ENCODE peak calls at places on chromosomes 6 and 20, in five cellular contexts. O is tibial artery; J is RWPE2; C is kidney epithelial cell; Z is CD4-positive, alpha-beta T cell. P is an unnamed sample.

GRCh38 chr6:34099878-34100277 is 46.0 kb downstream of the GRM4 start:
- DNase-seq in O (no peak), J (no peak), C (no peak), Z (no peak), P (no peak)

GRCh38 chr6:97240222-97240621 is 42.8 kb downstream of the MMS22L start:
- DNase-seq in O (no peak), J (no peak), C (peak), Z (no peak), P (no peak)

GRCh38 chr6:158344534-158344933 is 32.3 kb downstream of the TULP4 start:
- DNase-seq in O (no peak), J (no peak), C (no peak), Z (no peak), P (no peak)

GRCh38 chr6:16759646-16760535 is 1.4 kb downstream of the ATXN1 start:
- DNase-seq in O (peak), J (peak), C (no peak), Z (peak), P (peak)

GRCh38 chr6:53651149-53651763 is 14.3 kb downstream of the KLHL31 start:
- DNase-seq in O (peak), J (no peak), C (no peak), Z (peak), P (peak)

GRCh38 chr6:9484091-9484490 is 930.8 kb downstream of the TFAP2A start:
- DNase-seq in O (no peak), J (no peak), C (no peak), Z (no peak), P (no peak)

GRCh38 chr20:36881888-36882287 is 6.0 kb downstream of the TLDC2 start:
- DNase-seq in O (no peak), J (peak), C (peak), Z (no peak), P (no peak)

GRCh38 chr6:30325873-30326445 is 768 bp upstream of the TRIM39 start:
- DNase-seq in O (no peak), J (no peak), C (no peak), Z (no peak), P (no peak)

GRCh38 chr6:139757766-139758655 is 383.6 kb upstream of the CITED2 start:
- DNase-seq in O (no peak), J (no peak), C (no peak), Z (no peak), P (no peak)

GRCh38 chr20:63587256-63587655 is 13.2 kb upstream of the HELZ2 start:
- DNase-seq in O (no peak), J (peak), C (no peak), Z (no peak), P (no peak)

GRCh38 chr20:25353754-25354705 is 36.6 kb downstream of the ABHD12 start:
- DNase-seq in O (no peak), J (no peak), C (no peak), Z (no peak), P (no peak)

GRCh38 chr6:33993091-33993490 is 152.8 kb downstream of the GRM4 start:
- DNase-seq in O (peak), J (peak), C (no peak), Z (no peak), P (no peak)

GRCh38 chr6:14148471-14148870 is 30.9 kb downstream of the CD83 start:
- DNase-seq in O (no peak), J (no peak), C (no peak), Z (no peak), P (no peak)

GRCh38 chr20:38007526-38007925 is 25.7 kb downstream of the TTI1 start:
- DNase-seq in O (no peak), J (no peak), C (no peak), Z (no peak), P (no peak)

GRCh38 chr6:157768304-157768703 is 54.7 kb upstream of the SNX9 start:
- DNase-seq in O (no peak), J (no peak), C (no peak), Z (no peak), P (no peak)

GRCh38 chr20:5888051-5888450 is 62.3 kb downstream of the TRMT6 start:
- DNase-seq in O (no peak), J (no peak), C (no peak), Z (no peak), P (no peak)

GRCh38 chr6:34284563-34285545 is 36.0 kb upstream of the SMIM29 start:
- DNase-seq in O (peak), J (no peak), C (no peak), Z (no peak), P (peak)

GRCh38 chr6:36015666-36016065 is 8.8 kb downstream of the SLC26A8 start:
- DNase-seq in O (no peak), J (no peak), C (no peak), Z (no peak), P (no peak)

GRCh38 chr6:113697642-113698410 is 159.3 kb upstream of the MARCKS start:
- DNase-seq in O (no peak), J (no peak), C (peak), Z (no peak), P (no peak)

GRCh38 chr6:170212956-170213636 is 77.8 kb downstream of the DLL1 start:
- DNase-seq in O (peak), J (no peak), C (no peak), Z (no peak), P (no peak)

GRCh38 chr20:41509316-41509715 is 108.9 kb downstream of the CHD6 start:
- DNase-seq in O (no peak), J (no peak), C (no peak), Z (no peak), P (no peak)

GRCh38 chr6:163897030-163897429 is 482.5 kb downstream of the QKI start:
- DNase-seq in O (no peak), J (no peak), C (peak), Z (no peak), P (no peak)

GRCh38 chr20:50181344-50181743 is 9.3 kb upstream of the CEBPB start:
- DNase-seq in O (no peak), J (peak), C (no peak), Z (no peak), P (no peak)

GRCh38 chr6:54193560-54193959 is 82.3 kb downstream of the MLIP start:
- DNase-seq in O (no peak), J (no peak), C (no peak), Z (no peak), P (no peak)

GRCh38 chr6:77796824-77797809 is 144.3 kb downstream of the MEI4 start:
- DNase-seq in O (no peak), J (no peak), C (no peak), Z (no peak), P (no peak)

GRCh38 chr6:136548582-136549330 is 1.5 kb downstream of the MAP7 start:
- DNase-seq in O (no peak), J (no peak), C (no peak), Z (no peak), P (no peak)

GRCh38 chr20:31720486-31721407 is 1.9 kb downstream of the BCL2L1 start:
- DNase-seq in O (no peak), J (peak), C (no peak), Z (no peak), P (no peak)

GRCh38 chr6:37566209-37566859 is 66.6 kb upstream of the CCDC167 start:
- DNase-seq in O (no peak), J (no peak), C (no peak), Z (peak), P (no peak)

GRCh38 chr6:113149511-113149910 is 707.6 kb upstream of the MARCKS start:
- DNase-seq in O (no peak), J (no peak), C (no peak), Z (no peak), P (no peak)

GRCh38 chr6:150254671-150255228 is 111.9 kb downstream of the PPP1R14C start:
- DNase-seq in O (no peak), J (no peak), C (no peak), Z (no peak), P (no peak)

GRCh38 chr6:160042788-160043301 is 74.0 kb downstream of the IGF2R start:
- DNase-seq in O (no peak), J (no peak), C (no peak), Z (no peak), P (no peak)
- TF ChIP-seq CTCF in O (no peak), J (no peak), C (no peak), Z (no peak), P (no peak)

GRCh38 chr20:53751394-53752368 is 158.0 kb upstream of the ZNF217 start:
- DNase-seq in O (no peak), J (peak), C (no peak), Z (no peak), P (no peak)
- TF ChIP-seq CTCF in O (no peak), J (no peak), C (no peak), Z (no peak), P (no peak)

GRCh38 chr6:85677243-85677956 is 34.7 kb upstream of the SYNCRIP start:
- DNase-seq in O (no peak), J (no peak), C (no peak), Z (no peak), P (no peak)
- TF ChIP-seq CTCF in O (no peak), J (no peak), C (no peak), Z (peak), P (peak)

GRCh38 chr6:167497387-167498056 is 172.6 kb downstream of the TTLL2 start:
- DNase-seq in O (peak), J (no peak), C (no peak), Z (no peak), P (no peak)

GRCh38 chr6:167496707-167497106 is 171.8 kb downstream of the TTLL2 start:
- DNase-seq in O (no peak), J (no peak), C (no peak), Z (no peak), P (no peak)

GRCh38 chr6:167501831-167502385 is 177.0 kb downstream of the TTLL2 start:
- DNase-seq in O (no peak), J (no peak), C (no peak), Z (no peak), P (no peak)

GRCh38 chr6:167500961-167501360 is 176.1 kb downstream of the TTLL2 start:
- DNase-seq in O (no peak), J (no peak), C (no peak), Z (no peak), P (no peak)

GRCh38 chr6:167499161-167499660 is 174.3 kb downstream of the TTLL2 start:
- DNase-seq in O (peak), J (no peak), C (no peak), Z (no peak), P (no peak)
- TF ChIP-seq CTCF in O (no peak), J (no peak), C (no peak), Z (no peak), P (no peak)

GRCh38 chr6:43359381-43359780 is 10.1 kb downstream of the ZNF318 start:
- DNase-seq in O (no peak), J (no peak), C (no peak), Z (no peak), P (no peak)

GRCh38 chr6:43359831-43360230 is 9.6 kb downstream of the ZNF318 start:
- DNase-seq in O (no peak), J (no peak), C (no peak), Z (no peak), P (no peak)

GRCh38 chr6:43361269-43361668 is 8.2 kb downstream of the ZNF318 start:
- DNase-seq in O (no peak), J (no peak), C (no peak), Z (no peak), P (no peak)

DNA sequence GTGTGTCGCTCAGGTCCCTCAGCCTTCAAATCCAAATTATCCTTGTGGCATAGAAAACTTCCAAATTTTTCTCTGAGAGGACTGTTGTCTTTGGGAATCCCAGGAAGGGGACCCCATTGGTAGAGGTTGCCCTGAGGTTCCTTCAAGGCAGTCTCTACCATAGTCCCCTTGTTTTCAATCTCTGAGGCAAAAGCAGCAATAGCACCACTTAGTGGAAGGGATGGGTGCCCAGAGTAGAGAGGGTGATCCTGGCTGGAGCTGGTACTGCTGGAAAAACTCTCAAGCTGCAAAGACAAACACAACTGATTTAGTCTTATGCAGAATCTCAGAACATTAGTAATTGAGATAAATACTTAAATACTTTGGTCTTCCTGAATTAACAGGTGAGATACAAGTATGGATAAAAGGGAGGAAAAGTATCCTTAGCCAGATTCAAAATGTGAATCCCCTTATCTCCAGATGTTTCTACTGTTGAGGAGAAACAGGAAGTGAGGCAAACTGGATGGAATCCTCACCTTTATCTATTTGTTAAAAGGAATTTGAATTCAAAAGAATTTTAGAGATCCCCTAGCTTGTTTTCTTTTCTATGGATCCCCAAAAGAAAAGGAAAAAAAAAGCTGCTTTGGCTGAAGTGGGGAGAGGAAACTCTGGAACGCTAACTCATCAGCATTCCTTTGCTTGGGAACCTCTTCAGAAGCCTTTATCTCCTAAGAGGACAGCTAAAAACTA is 13.4 kb downstream of the ZNF318 start:
- DNase-seq in O (no peak), J (no peak), C (no peak), Z (no peak), P (no peak)
- TF ChIP-seq CTCF in O (no peak), J (peak), C (peak), Z (no peak), P (no peak)

GRCh38 chr6:87700351-87700728 is 1.7 kb downstream of the AKIRIN2 start:
- DNase-seq in O (no peak), J (no peak), C (no peak), Z (no peak), P (no peak)

GRCh38 chr6:87702589-87702945 is 534 bp upstream of the AKIRIN2 start:
- DNase-seq in O (no peak), J (no peak), C (no peak), Z (no peak), P (no peak)

GRCh38 chr6:87699576-87699975 is 2.5 kb downstream of the AKIRIN2 start:
- DNase-seq in O (no peak), J (no peak), C (no peak), Z (no peak), P (no peak)

GRCh38 chr6:87701676-87702588 is at the start of gene AKIRIN2:
- DNase-seq in O (peak), J (peak), C (peak), Z (peak), P (peak)

GRCh38 chr6:87700729-87701675 is 1.0 kb downstream of the AKIRIN2 start:
- DNase-seq in O (peak), J (no peak), C (no peak), Z (peak), P (peak)
- TF ChIP-seq CTCF in O (no peak), J (peak), C (peak), Z (peak), P (no peak)

GRCh38 chr6:82353848-82354247 is 9.8 kb upstream of the TPBG start:
- DNase-seq in O (no peak), J (no peak), C (no peak), Z (no peak), P (no peak)

GRCh38 chr6:82348130-82348529 is 15.5 kb upstream of the TPBG start:
- DNase-seq in O (no peak), J (no peak), C (no peak), Z (no peak), P (no peak)
- TF ChIP-seq CTCF in O (no peak), J (no peak), C (no peak), Z (no peak), P (no peak)

DNA sequence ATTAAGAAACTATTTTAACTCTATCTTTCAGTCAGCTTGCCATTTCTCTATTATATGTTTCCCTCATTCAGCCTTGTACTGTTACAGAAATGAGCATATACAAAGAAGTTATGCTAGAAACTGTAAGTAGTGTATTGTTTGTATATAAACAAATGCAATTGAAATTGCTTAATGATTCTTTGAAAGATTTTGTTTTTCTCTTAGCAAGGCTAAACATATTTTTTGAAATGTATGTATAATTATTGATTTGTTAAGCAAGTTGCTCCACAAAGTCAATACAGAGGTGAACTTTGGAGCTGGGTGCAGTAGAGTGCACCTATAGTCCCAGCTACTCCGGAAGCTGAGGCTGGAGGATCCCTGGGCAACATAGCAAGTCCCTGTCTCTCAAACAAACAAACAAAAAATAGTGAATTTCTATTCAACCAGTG is 253.6 kb downstream of the RNGTT start:
- DNase-seq in O (no peak), J (no peak), C (no peak), Z (no peak), P (no peak)
- TF ChIP-seq CTCF in O (no peak), J (no peak), C (no peak), Z (no peak), P (no peak)